ENCODE peak calls at places on chromosome 11, in five cellular contexts. D is cardiac muscle cell, T is tibial nerve, E is prostate gland, O is PC-3. U is an unnamed sample. For H3K4me1 and H3K9me3, the result is how much of the 10 kb centered on the place peaks cover.

GRCh38 chr11:65590240-65590738 is 5.3 kb downstream of the KCNK7 start:
- DNase-seq in D (peak), T (no peak), E (no peak), O (no peak), U (no peak)

GRCh38 chr11:102154806-102155205 is 44.6 kb downstream of the YAP1 start:
- DNase-seq in D (peak), T (no peak), E (no peak), O (no peak), U (no peak)

GRCh38 chr11:133894956-133895549 is 49.7 kb upstream of the SPATA19 start:
- DNase-seq in D (peak), T (no peak), E (no peak), O (no peak), U (no peak)

GRCh38 chr11:61534025-61534900 is 25.7 kb downstream of the LRRC10B start:
- DNase-seq in D (no peak), T (no peak), E (no peak), O (no peak), U (no peak)

GRCh38 chr11:19679952-19680823 is 32.4 kb upstream of the NAV2 start:
- DNase-seq in D (peak), T (peak), E (peak), O (peak), U (peak)

GRCh38 chr11:12157241-12157661 is 46.9 kb downstream of the MICAL2 start:
- DNase-seq in D (peak), T (no peak), E (no peak), O (peak), U (no peak)

GRCh38 chr11:19432370-19433163 is 191.8 kb upstream of the E2F8 start:
- DNase-seq in D (peak), T (peak), E (no peak), O (peak), U (no peak)

GRCh38 chr11:126332221-126332711 is 23.2 kb upstream of the ST3GAL4 start:
- DNase-seq in D (peak), T (peak), E (no peak), O (peak), U (no peak)

GRCh38 chr11:83140691-83141455 is 16.1 kb upstream of the PCF11 start:
- DNase-seq in D (no peak), T (no peak), E (no peak), O (no peak), U (no peak)

GRCh38 chr11:128741928-128742327 is 48.1 kb downstream of the FLI1 start:
- DNase-seq in D (no peak), T (no peak), E (no peak), O (no peak), U (no peak)

GRCh38 chr11:65430406-65431217 is 8.0 kb downstream of the NEAT1 start:
- DNase-seq in D (peak), T (no peak), E (peak), O (peak), U (no peak)

GRCh38 chr11:128497057-128497957 is 90.1 kb downstream of the ETS1 start:
- DNase-seq in D (peak), T (peak), E (peak), O (peak), U (no peak)

GRCh38 chr11:100297516-100297915 is 389.6 kb upstream of the ARHGAP42 start:
- DNase-seq in D (no peak), T (no peak), E (no peak), O (no peak), U (no peak)

GRCh38 chr11:72083414-72083813 is 2.8 kb downstream of the LRRC51 start:
- DNase-seq in D (no peak), T (no peak), E (no peak), O (no peak), U (no peak)

GRCh38 chr11:69261116-69261515 is 32.8 kb upstream of the MYEOV start:
- DNase-seq in D (no peak), T (no peak), E (no peak), O (no peak), U (no peak)

GRCh38 chr11:65856689-65857499 is 1.1 kb downstream of the CFL1 start:
- DNase-seq in D (peak), T (peak), E (peak), O (peak), U (peak)

GRCh38 chr11:44305643-44306468 is 4.1 kb downstream of the ALX4 start:
- DNase-seq in D (no peak), T (no peak), E (no peak), O (no peak), U (no peak)

GRCh38 chr11:9862981-9863380 is 199.1 kb downstream of the SWAP70 start:
- DNase-seq in D (peak), T (no peak), E (no peak), O (no peak), U (no peak)

GRCh38 chr11:119472186-119472855 is 49.3 kb upstream of the THY1 start:
- DNase-seq in D (peak), T (no peak), E (no peak), O (no peak), U (no peak)

GRCh38 chr11:125773516-125773915 is 5.1 kb downstream of the PATE2 start:
- DNase-seq in D (peak), T (no peak), E (no peak), O (no peak), U (no peak)

GRCh38 chr11:104422320-104422944 is 258.5 kb upstream of the PDGFD start:
- DNase-seq in D (no peak), T (no peak), E (no peak), O (no peak), U (peak)

GRCh38 chr11:13669544-13670488 is 1.3 kb downstream of the FAR1 start:
- DNase-seq in D (peak), T (no peak), E (no peak), O (no peak), U (no peak)

GRCh38 chr11:63277345-63277943 is 34.0 kb upstream of the SLC22A25 start:
- DNase-seq in D (no peak), T (no peak), E (no peak), O (peak), U (no peak)
- TF ChIP-seq CTCF in D (no peak), T (no peak), E (peak), O (peak), U (no peak)

GRCh38 chr11:35061516-35062440 is 77.2 kb upstream of the CD44 start:
- DNase-seq in D (no peak), T (no peak), E (peak), O (peak), U (no peak)
- H3K4me1 ChIP-seq in D (under half), T (under half), E (under half), O (under half), U (under half)

GRCh38 chr11:58730507-58731089 is 1.1 kb downstream of the GLYAT start:
- DNase-seq in D (no peak), T (no peak), E (no peak), O (no peak), U (no peak)
- H3K9me3 ChIP-seq in D (under half), T (under half), E (under half), O (under half), U (under half)

GRCh38 chr11:31953803-31954327 is 137.0 kb upstream of the RCN1 start:
- DNase-seq in D (no peak), T (no peak), E (no peak), O (no peak), U (no peak)
- TF ChIP-seq CTCF in D (no peak), T (no peak), E (no peak), O (no peak), U (no peak)

DNA sequence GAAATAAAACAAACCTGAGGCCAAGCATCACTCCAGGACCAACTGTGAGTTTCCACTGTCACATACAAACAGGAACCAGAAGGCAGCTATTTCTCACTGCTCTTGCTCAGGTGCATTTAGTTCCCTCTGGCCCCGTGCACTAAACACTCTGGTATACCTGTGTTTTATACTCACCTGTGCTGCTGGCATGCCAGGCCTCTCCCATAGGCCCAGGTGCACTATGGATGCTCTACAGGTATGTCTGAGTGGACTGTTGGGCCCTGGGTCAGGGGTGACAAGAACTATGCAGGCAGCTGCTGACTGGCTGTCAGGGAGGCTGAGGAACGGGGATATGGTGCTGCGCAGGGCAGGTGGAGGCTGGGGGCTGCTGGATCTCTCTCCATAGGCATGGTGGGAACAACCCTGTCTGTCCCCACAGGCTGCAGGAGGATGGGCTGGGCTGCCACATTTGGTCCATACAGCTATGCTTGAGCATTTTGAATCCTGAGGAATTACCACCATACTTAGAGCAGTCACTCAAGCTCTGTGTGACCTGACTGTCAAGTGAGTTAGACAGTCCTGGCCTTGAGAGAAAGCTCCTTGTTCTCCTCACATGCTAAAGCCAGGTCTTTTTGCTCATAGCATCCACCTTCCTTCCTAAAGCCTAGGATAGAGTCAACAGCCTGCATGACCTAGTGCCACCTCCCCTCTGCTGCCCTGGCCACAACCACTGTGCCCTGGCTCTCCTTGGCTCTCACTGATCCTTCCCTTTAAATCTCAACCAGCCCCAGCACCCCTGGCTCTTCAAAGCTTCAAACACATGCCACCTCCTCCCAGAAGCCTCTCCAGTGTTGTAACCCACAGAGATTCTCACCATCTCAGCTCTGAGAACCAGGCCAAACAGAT is 72.9 kb downstream of the C11orf58 start:
- DNase-seq in D (no peak), T (no peak), E (no peak), O (no peak), U (no peak)
- H3K4me1 ChIP-seq in D (under half), T (under half), E (under half), O (under half), U (under half)

GRCh38 chr11:70527429-70528045 is 129.2 kb downstream of the CTTN start:
- DNase-seq in D (no peak), T (no peak), E (no peak), O (no peak), U (no peak)
- H3K9me3 ChIP-seq in D (under half), T (under half), E (under half), O (under half), U (under half)

DNA sequence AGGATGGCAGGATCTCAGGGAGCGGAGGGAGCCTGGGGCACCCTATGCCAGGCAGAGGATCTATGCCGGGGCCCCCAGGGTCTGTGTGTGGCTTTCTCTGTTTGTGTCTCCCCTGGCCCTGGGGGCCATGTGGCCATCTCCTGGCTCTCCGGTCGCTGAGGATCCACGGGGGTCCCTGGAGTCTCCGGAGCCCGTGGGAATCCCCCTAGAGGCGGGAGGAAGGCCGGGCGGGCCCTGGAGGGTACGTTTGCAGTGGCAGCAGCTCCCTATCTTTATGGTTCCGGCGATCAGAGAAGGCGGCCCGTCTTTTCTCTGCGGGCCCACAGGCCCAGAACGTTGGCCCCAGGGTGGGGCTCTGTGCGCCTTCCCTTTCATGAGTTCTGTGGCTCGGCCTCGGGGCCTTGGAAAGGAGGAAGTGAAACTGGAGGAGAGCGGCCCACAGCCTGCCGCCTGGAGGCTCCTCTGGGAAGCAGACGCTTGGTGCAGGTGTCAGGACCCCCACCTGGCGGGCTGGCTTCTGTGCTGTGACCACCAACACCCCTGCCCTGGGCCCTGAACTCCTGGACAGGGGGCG is 82.1 kb downstream of the KCNQ1 start:
- DNase-seq in D (no peak), T (no peak), E (no peak), O (no peak), U (peak)
- TF ChIP-seq CTCF in D (no peak), T (no peak), E (peak), O (no peak), U (no peak)

GRCh38 chr11:27469333-27469680 is 3.3 kb downstream of the LGR4 start:
- DNase-seq in D (no peak), T (no peak), E (no peak), O (no peak), U (no peak)
- H3K4me1 ChIP-seq in D (under half), T (half or more), E (under half), O (half or more), U (under half)